ENCODE peak calls at places on chromosome 10, in four cellular contexts. J is H1, O is transverse colon, L is HL-60. H is an unnamed sample.

GRCh38 chr10:5594271-5595036 is 69.7 kb downstream of the CALML3 start:
- DNase-seq in J (no peak), O (no peak), L (no peak), H (no peak)

GRCh38 chr10:99457808-99458207 is 27.4 kb upstream of the GOT1 start:
- DNase-seq in J (no peak), O (no peak), L (no peak), H (no peak)

GRCh38 chr10:24645784-24646183 is 77.9 kb downstream of the ARHGAP21 start:
- DNase-seq in J (no peak), O (no peak), L (no peak), H (no peak)

GRCh38 chr10:42878821-42879195 is 96.2 kb downstream of the BMS1 start:
- DNase-seq in J (no peak), O (no peak), L (no peak), H (no peak)

GRCh38 chr10:96996275-96996980 is 164.3 kb downstream of the LCOR start:
- DNase-seq in J (no peak), O (no peak), L (no peak), H (no peak)

GRCh38 chr10:76866841-76867586 is 770.6 kb downstream of the KCNMA1 start:
- DNase-seq in J (no peak), O (no peak), L (no peak), H (no peak)

GRCh38 chr10:18104223-18104872 is 35.9 kb upstream of the CACNB2 start:
- DNase-seq in J (no peak), O (peak), L (no peak), H (no peak)

GRCh38 chr10:1662361-1663025 is 74.8 kb downstream of the ADARB2 start:
- DNase-seq in J (no peak), O (no peak), L (no peak), H (no peak)

GRCh38 chr10:132847416-132847777 is 61.5 kb upstream of the NKX6-2 start:
- DNase-seq in J (no peak), O (no peak), L (no peak), H (no peak)

GRCh38 chr10:126459878-126460481 is 71.7 kb upstream of the ADAM12 start:
- DNase-seq in J (no peak), O (no peak), L (no peak), H (no peak)

GRCh38 chr10:128210215-128211063 is 84.2 kb upstream of the MKI67 start:
- DNase-seq in J (no peak), O (peak), L (peak), H (peak)

GRCh38 chr10:102322914-102323313 is 72.6 kb upstream of the NFKB2 start:
- DNase-seq in J (no peak), O (peak), L (peak), H (no peak)
- TF ChIP-seq POLR2AphosphoS5 in J (no peak), O (no peak), L (peak), H (no peak)

DNA sequence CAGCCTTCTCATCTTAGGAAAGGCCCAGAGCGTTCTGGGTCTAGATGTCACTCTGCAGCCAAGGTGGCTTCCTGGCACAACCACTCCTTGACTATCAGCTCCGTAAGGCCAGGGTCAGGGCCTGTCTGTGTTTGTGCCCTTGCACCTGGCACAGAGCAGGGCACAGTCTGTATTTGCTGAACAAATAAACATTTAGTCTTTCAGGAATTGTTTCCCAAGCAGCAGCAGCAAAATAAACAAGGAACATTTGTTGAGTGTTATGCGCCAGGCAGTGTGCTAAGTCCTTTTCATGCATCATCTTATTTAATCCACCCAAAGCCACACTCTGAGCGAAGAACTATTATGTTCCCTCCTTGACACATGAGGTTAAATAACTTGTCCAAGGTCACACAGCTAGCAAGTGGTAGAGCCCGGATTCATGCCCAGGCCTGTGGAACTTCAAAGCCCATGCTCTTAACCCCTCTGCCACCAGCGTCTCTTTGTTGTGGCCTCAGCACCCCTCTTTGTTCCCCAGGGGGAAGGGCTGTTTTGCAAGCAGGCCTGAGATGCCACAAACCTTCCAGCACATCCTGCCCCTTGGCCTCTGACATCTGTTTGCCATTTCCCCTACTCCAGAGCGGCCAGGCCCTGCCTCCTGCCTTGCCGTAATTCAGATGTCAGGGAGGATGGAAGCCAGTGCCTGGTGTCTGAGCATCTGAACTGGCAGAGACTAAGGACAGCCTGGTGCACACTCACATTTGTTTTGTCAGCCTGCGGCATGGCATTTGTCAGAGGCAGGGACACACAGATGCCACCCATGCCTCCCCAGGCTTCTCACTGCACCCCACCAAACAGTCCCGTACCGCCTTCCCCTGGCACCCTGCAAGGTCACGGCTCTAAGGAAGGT is 325.8 kb upstream of the ZMIZ1 start:
- DNase-seq in J (no peak), O (no peak), L (peak), H (no peak)
- TF ChIP-seq POLR2AphosphoS5 in J (no peak), O (peak), L (peak), H (no peak)

GRCh38 chr10:70932415-70933196 is 44.2 kb upstream of the PCBD1 start:
- DNase-seq in J (no peak), O (peak), L (no peak), H (no peak)
- TF ChIP-seq POLR2AphosphoS5 in J (no peak), O (peak), L (no peak), H (no peak)

DNA sequence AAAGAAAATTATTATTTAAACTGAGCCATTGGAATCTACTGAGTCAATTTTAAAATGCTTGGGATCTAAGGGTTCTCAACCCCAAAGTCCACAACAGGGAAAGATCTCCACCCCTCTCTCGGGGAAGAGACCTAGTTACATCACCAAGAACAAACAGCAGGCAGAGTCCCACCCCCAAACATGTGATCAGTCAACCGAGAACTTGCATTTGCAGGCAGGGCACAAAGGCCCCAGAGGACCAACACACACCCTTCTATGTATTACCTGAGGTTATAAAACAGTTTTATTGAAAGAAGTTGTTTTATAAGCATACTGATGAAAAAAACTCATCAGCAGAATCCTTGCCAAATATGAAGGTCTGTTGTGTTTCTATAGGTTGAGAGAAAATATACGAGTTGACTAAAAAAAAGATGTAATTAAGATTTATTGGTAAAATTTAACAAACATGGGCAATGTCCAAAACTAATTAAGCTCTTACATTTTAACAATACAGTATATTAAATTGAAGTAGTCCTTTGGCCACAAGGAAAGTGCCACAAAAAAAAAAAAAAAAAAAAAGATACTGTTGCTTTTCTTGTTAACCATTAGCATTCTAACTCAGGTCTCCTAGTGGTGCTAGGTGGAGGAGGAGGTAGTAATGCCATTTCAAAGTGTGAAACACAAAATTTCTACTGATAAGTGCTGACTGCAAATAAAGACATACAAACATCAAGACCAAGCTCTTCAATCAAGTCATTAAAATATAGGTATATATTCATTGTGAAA is 975 bp upstream of the USP54 start:
- DNase-seq in J (peak), O (peak), L (peak), H (no peak)
- TF ChIP-seq POLR2AphosphoS5 in J (peak), O (peak), L (no peak), H (no peak)

DNA sequence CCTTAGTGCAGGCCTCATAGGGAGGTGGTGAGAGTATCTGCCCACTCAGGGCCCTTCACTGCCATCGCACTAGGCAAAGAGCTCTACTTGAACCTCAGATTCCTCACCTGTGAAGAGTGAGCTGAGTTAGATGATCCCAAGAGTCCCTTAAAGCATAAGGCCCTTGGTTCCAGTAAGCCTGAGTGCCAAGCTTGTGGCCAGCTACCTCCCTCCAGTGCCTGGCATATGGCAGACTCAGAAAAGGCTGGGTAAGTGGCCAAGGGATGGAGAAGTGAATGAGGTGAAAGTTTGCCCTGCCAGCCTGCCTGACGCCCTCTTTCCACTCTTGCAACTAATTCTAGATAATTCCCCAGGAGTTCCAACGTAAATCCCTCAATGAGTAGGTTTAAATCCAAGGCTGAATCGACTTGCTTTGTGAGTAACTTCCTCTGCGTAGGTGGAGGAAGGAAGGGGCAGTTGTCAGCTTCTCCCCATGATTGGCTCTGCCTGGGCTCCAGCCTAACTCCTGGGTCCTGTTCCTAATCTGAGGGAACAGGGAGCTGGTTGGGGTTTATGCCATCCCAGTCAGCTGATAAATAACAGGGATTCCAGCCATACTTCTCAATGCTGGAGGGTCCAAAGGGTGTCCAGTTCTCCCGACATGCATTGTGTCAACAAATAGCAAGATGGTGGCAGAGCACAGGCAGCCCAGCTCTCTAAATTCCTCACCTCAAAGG is 14.2 kb downstream of the DUSP5 start:
- DNase-seq in J (no peak), O (no peak), L (no peak), H (no peak)
- TF ChIP-seq POLR2AphosphoS5 in J (no peak), O (no peak), L (no peak), H (peak)

GRCh38 chr10:28668363-28669226 is 8.7 kb upstream of the BAMBI start:
- DNase-seq in J (no peak), O (peak), L (no peak), H (no peak)
- TF ChIP-seq POLR2AphosphoS5 in J (peak), O (no peak), L (no peak), H (no peak)

GRCh38 chr10:51706225-51706624 is 6.8 kb upstream of the CSTF2T start:
- DNase-seq in J (no peak), O (peak), L (no peak), H (no peak)
- TF ChIP-seq POLR2AphosphoS5 in J (no peak), O (peak), L (no peak), H (no peak)